ENCODE peak calls at places on chromosomes 1 and 21, in ten cellular contexts. A is AG20443; G is fibroblast of the conjunctiva; C is GM12892; Z is SHP77; Q is mammary epithelial cell; Y is T-helper 1 cell; E is activated naive CD8-positive, alpha-beta T cell treated with anti-CD3 and anti-CD28 coated beads, Interleukin-2, amount 50 U/mL, for 24 hours; I is stromal cell of bone marrow; P is iris pigment epithelial cell. M is an unnamed sample.

GRCh38 chr1:28058168-28058567 is 30.2 kb downstream of the EYA3 start:
- DNase-seq in G (no peak), Q (no peak), Z (no peak), P (no peak), Y (no peak), A (no peak), I (no peak), C (no peak), E (no peak), M (no peak)

GRCh38 chr21:25283720-25284119 is 323.6 kb downstream of the MRPL39 start:
- DNase-seq in G (peak), I (peak), A (peak), E (no peak), Q (no peak), Z (no peak), Y (no peak), C (no peak), P (peak), M (peak)

GRCh38 chr1:46549697-46550681 is 1.5 kb downstream of the KNCN start:
- DNase-seq in Y (peak), Q (peak), E (peak), A (peak), G (peak), P (peak), C (no peak), Z (peak), I (no peak), M (no peak)

GRCh38 chr1:196063307-196063706 is 544.9 kb downstream of the KCNT2 start:
- DNase-seq in G (peak), Y (no peak), I (no peak), C (no peak), Z (no peak), E (no peak), Q (peak), P (peak), A (no peak), M (no peak)

GRCh38 chr1:248841702-248842395 is 3.8 kb downstream of the ZNF672 start:
- DNase-seq in Q (peak), Y (no peak), A (peak), I (peak), G (peak), C (no peak), Z (no peak), P (peak), E (peak), M (peak)

GRCh38 chr1:3066250-3066711 is 2.7 kb upstream of the PRDM16 start:
- DNase-seq in Y (no peak), Z (no peak), C (no peak), A (no peak), P (no peak), E (no peak), G (no peak), Q (no peak), I (no peak), M (no peak)

GRCh38 chr1:44048816-44049215 is 17.6 kb upstream of the SLC6A9 start:
- DNase-seq in A (no peak), P (peak), Z (no peak), C (no peak), I (no peak), Q (peak), Y (no peak), G (no peak), E (no peak), M (no peak)

GRCh38 chr1:5628416-5628815 is 363.8 kb downstream of the NPHP4 start:
- DNase-seq in Y (no peak), I (no peak), Q (no peak), A (no peak), C (no peak), Z (no peak), G (no peak), P (no peak), E (no peak), M (no peak)

GRCh38 chr21:27561116-27561515 is 594.2 kb upstream of the ADAMTS5 start:
- DNase-seq in E (no peak), I (no peak), G (peak), P (peak), Z (no peak), C (no peak), A (no peak), Q (no peak), Y (no peak), M (no peak)

GRCh38 chr1:40712997-40713396 is 21.5 kb downstream of the NFYC start:
- DNase-seq in E (no peak), P (no peak), Y (no peak), Q (no peak), G (no peak), A (no peak), C (no peak), I (no peak), Z (no peak), M (no peak)

GRCh38 chr1:205450448-205450847 is 5.4 kb downstream of the BLACAT1 start:
- DNase-seq in C (no peak), A (no peak), Y (no peak), E (no peak), Q (peak), P (no peak), Z (no peak), I (no peak), G (no peak), M (no peak)

GRCh38 chr21:26966978-26967913 is at the start of gene ADAMTS5:
- DNase-seq in Q (peak), G (no peak), E (no peak), Y (no peak), I (peak), Z (no peak), A (peak), P (peak), C (no peak), M (no peak)

GRCh38 chr21:44984792-44985440 is 45.1 kb downstream of the SLX9 start:
- DNase-seq in P (no peak), G (no peak), C (no peak), E (no peak), Y (peak), Q (no peak), Z (no peak), A (no peak), I (no peak), M (no peak)

GRCh38 chr1:9621032-9621431 is 30.5 kb upstream of the PIK3CD start:
- DNase-seq in A (no peak), I (no peak), Z (no peak), P (no peak), Q (no peak), G (no peak), C (no peak), Y (no peak), E (no peak), M (no peak)

GRCh38 chr1:86970938-86971337 is 56.5 kb downstream of the HS2ST1 start:
- DNase-seq in I (no peak), E (no peak), Y (no peak), C (no peak), A (no peak), G (no peak), Q (no peak), Z (no peak), P (no peak), M (no peak)

GRCh38 chr1:101161619-101162018 is 75.2 kb upstream of the S1PR1 start:
- DNase-seq in Q (no peak), C (no peak), E (no peak), Y (no peak), P (no peak), I (no peak), G (no peak), Z (no peak), A (no peak), M (no peak)

GRCh38 chr1:237774246-237774645 is 116.5 kb downstream of the ZP4 start:
- DNase-seq in I (no peak), E (no peak), A (no peak), Y (no peak), G (no peak), P (no peak), C (no peak), Q (no peak), Z (no peak), M (no peak)

GRCh38 chr1:229007701-229008100 is 263.2 kb upstream of the RAB4A start:
- DNase-seq in Q (no peak), P (no peak), Y (no peak), E (no peak), C (no peak), I (no peak), G (no peak), A (no peak), Z (no peak), M (no peak)

GRCh38 chr1:154809436-154810413 is 60.4 kb downstream of the KCNN3 start:
- DNase-seq in Z (no peak), Y (no peak), A (peak), P (peak), G (no peak), E (peak), Q (peak), C (no peak), I (peak), M (peak)

GRCh38 chr1:181396171-181396670 is 87.1 kb upstream of the CACNA1E start:
- DNase-seq in A (no peak), C (no peak), I (no peak), G (no peak), P (no peak), Q (no peak), E (peak), Z (no peak), Y (peak), M (no peak)

GRCh38 chr1:200971955-200972711 is 51.4 kb downstream of the KIF21B start:
- DNase-seq in C (peak), Y (peak), G (peak), Q (peak), P (peak), I (peak), E (peak), Z (peak), A (peak), M (peak)

GRCh38 chr1:155184835-155185782 is 11.5 kb downstream of the TRIM46 start:
- DNase-seq in A (no peak), I (no peak), Q (no peak), Y (no peak), C (peak), P (no peak), E (no peak), Z (no peak), G (no peak), M (no peak)

GRCh38 chr1:16189003-16189402 is 23.4 kb downstream of the ARHGEF19 start:
- DNase-seq in E (no peak), P (no peak), Q (peak), I (no peak), A (peak), C (no peak), Y (no peak), Z (no peak), G (no peak), M (no peak)

GRCh38 chr1:6508876-6509602 is 17.6 kb upstream of the PLEKHG5 start:
- DNase-seq in I (no peak), C (no peak), Z (no peak), G (no peak), E (no peak), P (no peak), Y (no peak), Q (no peak), A (no peak), M (no peak)

M was measured in RKO.